ENCODE peak calls at places on chromosomes 6 and 20, in four cellular contexts. One of them, this sample, is unnamed.

GRCh38 chr6:84929212-84929611 is 164.8 kb upstream of the TBX18 start:
- DNase-seq in EH: no peak
- DNase-seq in iPS DF 19.7: no peak
- DNase-seq in NCI-H774: no peak
- DNase-seq in this sample: no peak

GRCh38 chr20:51122931-51123658 is 100.2 kb upstream of the KCNG1 start:
- DNase-seq in EH: no peak
- DNase-seq in iPS DF 19.7: no peak
- DNase-seq in NCI-H774: peak; percentile 10
- DNase-seq in this sample: no peak

GRCh38 chr6:42899871-42900270 is 16.0 kb upstream of the PTCRA start:
- DNase-seq in EH: no peak
- DNase-seq in iPS DF 19.7: no peak
- DNase-seq in NCI-H774: no peak
- DNase-seq in this sample: no peak

GRCh38 chr6:53437557-53438202 is 88.9 kb upstream of the ELOVL5 start:
- DNase-seq in EH: peak; percentile 87
- DNase-seq in iPS DF 19.7: peak; percentile 15
- DNase-seq in NCI-H774: peak; percentile 65
- DNase-seq in this sample: no peak

GRCh38 chr6:40722081-40722480 is 134.9 kb upstream of the LRFN2 start:
- DNase-seq in EH: no peak
- DNase-seq in iPS DF 19.7: no peak
- DNase-seq in NCI-H774: no peak
- DNase-seq in this sample: no peak

GRCh38 chr20:8255945-8256632 is 124.0 kb downstream of the PLCB1 start:
- DNase-seq in EH: no peak
- DNase-seq in iPS DF 19.7: no peak
- DNase-seq in NCI-H774: no peak
- DNase-seq in this sample: no peak

GRCh38 chr6:101722991-101723579 is 329.6 kb downstream of the GRIK2 start:
- DNase-seq in EH: peak; percentile 95
- DNase-seq in iPS DF 19.7: no peak
- DNase-seq in NCI-H774: no peak
- DNase-seq in this sample: no peak

GRCh38 chr20:6705106-6705766 is 62.2 kb upstream of the BMP2 start:
- DNase-seq in EH: peak; percentile 92
- DNase-seq in iPS DF 19.7: no peak
- DNase-seq in NCI-H774: no peak
- DNase-seq in this sample: no peak

GRCh38 chr6:142207265-142207877 is 60.3 kb downstream of the VTA1 start:
- DNase-seq in EH: peak; percentile 67
- DNase-seq in iPS DF 19.7: peak; percentile 35
- DNase-seq in NCI-H774: no peak
- DNase-seq in this sample: no peak

GRCh38 chr6:27293436-27294152 is 18.5 kb downstream of the POM121L2 start:
- DNase-seq in EH: peak; percentile 64
- DNase-seq in iPS DF 19.7: no peak
- DNase-seq in NCI-H774: peak; percentile 48
- DNase-seq in this sample: no peak

GRCh38 chr6:43833223-43833995 is 63.4 kb downstream of the VEGFA start:
- DNase-seq in EH: peak; percentile 81
- DNase-seq in iPS DF 19.7: no peak
- DNase-seq in NCI-H774: no peak
- DNase-seq in this sample: no peak

GRCh38 chr6:142444388-142444787 is 142.6 kb downstream of the ADGRG6 start:
- DNase-seq in EH: peak; percentile 23
- DNase-seq in iPS DF 19.7: no peak
- DNase-seq in NCI-H774: no peak
- DNase-seq in this sample: no peak

GRCh38 chr20:8589956-8590355 is 457.9 kb downstream of the PLCB1 start:
- DNase-seq in EH: peak; percentile 63
- DNase-seq in iPS DF 19.7: no peak
- DNase-seq in NCI-H774: no peak
- DNase-seq in this sample: no peak

GRCh38 chr20:44129996-44130718 is 56.8 kb downstream of the JPH2 start:
- DNase-seq in EH: peak; percentile 38
- DNase-seq in iPS DF 19.7: no peak
- DNase-seq in NCI-H774: no peak
- DNase-seq in this sample: no peak

GRCh38 chr6:84623956-84624680 is 140.3 kb downstream of the TBX18 start:
- DNase-seq in EH: peak; percentile 88
- DNase-seq in iPS DF 19.7: no peak
- DNase-seq in NCI-H774: no peak
- DNase-seq in this sample: peak; percentile 46

GRCh38 chr6:15861486-15861885 is 198.7 kb upstream of the DTNBP1 start:
- DNase-seq in EH: no peak
- DNase-seq in iPS DF 19.7: no peak
- DNase-seq in NCI-H774: no peak
- DNase-seq in this sample: no peak

GRCh38 chr20:31923388-31924271 is 28.2 kb downstream of the PDRG1 start:
- DNase-seq in EH: no peak
- DNase-seq in iPS DF 19.7: no peak
- DNase-seq in NCI-H774: no peak
- DNase-seq in this sample: no peak

GRCh38 chr6:6518627-6519026 is 69.9 kb upstream of the LY86 start:
- DNase-seq in EH: no peak
- DNase-seq in iPS DF 19.7: no peak
- DNase-seq in NCI-H774: no peak
- DNase-seq in this sample: no peak

GRCh38 chr6:40604082-40604481 is 16.9 kb upstream of the LRFN2 start:
- DNase-seq in EH: no peak
- DNase-seq in iPS DF 19.7: no peak
- DNase-seq in NCI-H774: no peak
- DNase-seq in this sample: no peak

GRCh38 chr6:75602164-75602896 is 650 bp downstream of the SENP6 start:
- DNase-seq in EH: peak; percentile 55
- DNase-seq in iPS DF 19.7: no peak
- DNase-seq in NCI-H774: peak; percentile 55
- DNase-seq in this sample: peak; percentile 32

GRCh38 chr6:169183233-169183632 is 70.4 kb downstream of the THBS2 start:
- DNase-seq in EH: no peak
- DNase-seq in iPS DF 19.7: no peak
- DNase-seq in NCI-H774: no peak
- DNase-seq in this sample: no peak

GRCh38 chr6:121780325-121781313 is 345.2 kb downstream of the GJA1 start:
- DNase-seq in EH: peak; percentile 91
- DNase-seq in iPS DF 19.7: no peak
- DNase-seq in NCI-H774: no peak
- DNase-seq in this sample: no peak

This sample was measured in SW 1271.